ENCODE peak calls at places on chromosomes 1 and 21, in nine cellular contexts. One of them, this sample, is unnamed.

GRCh38 chr1:40396420-40396819 is 22.9 kb downstream of the SMAP2 start:
- DNase-seq in HCT116: no peak
- DNase-seq in activated CD8-positive, alpha-beta memory T cell treated with anti-CD3 and anti-CD28 coated beads for 48 hours: no peak
- DNase-seq in NCI-H460: no peak
- DNase-seq in GM12891: no peak
- DNase-seq in stimulated activated naive CD4-positive, alpha-beta T cell treated with Interleukin-2 at 50 U/mL for 16 hours: no peak
- DNase-seq in NCI-H510A treated with DMSO at 0.1 percent for 48 hours: no peak
- DNase-seq in thoracic aorta: no peak
- DNase-seq in stimulated activated CD8-positive, alpha-beta memory T cell treated with anti-CD3 and anti-CD28 coated beads, Interleukin-4, amount 100 ng/mL, for 1 hour: no peak
- DNase-seq in this sample: no peak

GRCh38 chr1:200692321-200692720 is 22.6 kb upstream of the DDX59 start:
- DNase-seq in activated CD8-positive, alpha-beta memory T cell treated with anti-CD3 and anti-CD28 coated beads for 48 hours: no peak
- DNase-seq in NCI-H460: no peak
- DNase-seq in GM12891: no peak
- DNase-seq in NCI-H510A treated with DMSO at 0.1 percent for 48 hours: no peak
- DNase-seq in thoracic aorta: no peak
- DNase-seq in stimulated activated naive CD4-positive, alpha-beta T cell treated with Interleukin-2 at 50 U/mL for 16 hours: no peak
- DNase-seq in HCT116: no peak
- DNase-seq in stimulated activated CD8-positive, alpha-beta memory T cell treated with anti-CD3 and anti-CD28 coated beads, Interleukin-4, amount 100 ng/mL, for 1 hour: no peak
- DNase-seq in this sample: no peak

GRCh38 chr21:38129711-38130110 is 127.1 kb upstream of the KCNJ15 start:
- DNase-seq in stimulated activated naive CD4-positive, alpha-beta T cell treated with Interleukin-2 at 50 U/mL for 16 hours: no peak
- DNase-seq in NCI-H510A treated with DMSO at 0.1 percent for 48 hours: peak; percentile 24
- DNase-seq in NCI-H460: no peak
- DNase-seq in stimulated activated CD8-positive, alpha-beta memory T cell treated with anti-CD3 and anti-CD28 coated beads, Interleukin-4, amount 100 ng/mL, for 1 hour: no peak
- DNase-seq in HCT116: no peak
- DNase-seq in thoracic aorta: no peak
- DNase-seq in activated CD8-positive, alpha-beta memory T cell treated with anti-CD3 and anti-CD28 coated beads for 48 hours: no peak
- DNase-seq in GM12891: no peak
- DNase-seq in this sample: no peak

GRCh38 chr1:108747128-108747827 is 804 bp downstream of the STXBP3 start:
- DNase-seq in stimulated activated CD8-positive, alpha-beta memory T cell treated with anti-CD3 and anti-CD28 coated beads, Interleukin-4, amount 100 ng/mL, for 1 hour: peak; percentile 4
- DNase-seq in NCI-H510A treated with DMSO at 0.1 percent for 48 hours: peak; percentile 79
- DNase-seq in activated CD8-positive, alpha-beta memory T cell treated with anti-CD3 and anti-CD28 coated beads for 48 hours: peak; percentile 7
- DNase-seq in thoracic aorta: peak; percentile 59
- DNase-seq in HCT116: peak; percentile 70
- DNase-seq in stimulated activated naive CD4-positive, alpha-beta T cell treated with Interleukin-2 at 50 U/mL for 16 hours: peak; percentile 20
- DNase-seq in GM12891: no peak
- DNase-seq in NCI-H460: peak; percentile 71
- DNase-seq in this sample: peak; percentile 37

GRCh38 chr1:98557808-98558390 is 103.6 kb upstream of the SNX7 start:
- DNase-seq in GM12891: no peak
- DNase-seq in activated CD8-positive, alpha-beta memory T cell treated with anti-CD3 and anti-CD28 coated beads for 48 hours: no peak
- DNase-seq in thoracic aorta: no peak
- DNase-seq in HCT116: no peak
- DNase-seq in stimulated activated CD8-positive, alpha-beta memory T cell treated with anti-CD3 and anti-CD28 coated beads, Interleukin-4, amount 100 ng/mL, for 1 hour: no peak
- DNase-seq in NCI-H460: no peak
- DNase-seq in stimulated activated naive CD4-positive, alpha-beta T cell treated with Interleukin-2 at 50 U/mL for 16 hours: no peak
- DNase-seq in NCI-H510A treated with DMSO at 0.1 percent for 48 hours: no peak
- DNase-seq in this sample: no peak

GRCh38 chr1:214990619-214991018 is 91.9 kb upstream of the KCNK2 start:
- DNase-seq in GM12891: no peak
- DNase-seq in HCT116: no peak
- DNase-seq in NCI-H510A treated with DMSO at 0.1 percent for 48 hours: no peak
- DNase-seq in NCI-H460: peak; percentile 60
- DNase-seq in stimulated activated naive CD4-positive, alpha-beta T cell treated with Interleukin-2 at 50 U/mL for 16 hours: no peak
- DNase-seq in thoracic aorta: no peak
- DNase-seq in activated CD8-positive, alpha-beta memory T cell treated with anti-CD3 and anti-CD28 coated beads for 48 hours: no peak
- DNase-seq in stimulated activated CD8-positive, alpha-beta memory T cell treated with anti-CD3 and anti-CD28 coated beads, Interleukin-4, amount 100 ng/mL, for 1 hour: no peak
- DNase-seq in this sample: no peak

GRCh38 chr1:32554288-32554687 is 15.1 kb downstream of the ZBTB8A start:
- DNase-seq in NCI-H460: no peak
- DNase-seq in stimulated activated CD8-positive, alpha-beta memory T cell treated with anti-CD3 and anti-CD28 coated beads, Interleukin-4, amount 100 ng/mL, for 1 hour: no peak
- DNase-seq in stimulated activated naive CD4-positive, alpha-beta T cell treated with Interleukin-2 at 50 U/mL for 16 hours: no peak
- DNase-seq in activated CD8-positive, alpha-beta memory T cell treated with anti-CD3 and anti-CD28 coated beads for 48 hours: no peak
- DNase-seq in NCI-H510A treated with DMSO at 0.1 percent for 48 hours: no peak
- DNase-seq in thoracic aorta: no peak
- DNase-seq in GM12891: no peak
- DNase-seq in HCT116: no peak
- DNase-seq in this sample: no peak

GRCh38 chr1:33086384-33086850 is 5.5 kb downstream of the AZIN2 start:
- DNase-seq in GM12891: no peak
- DNase-seq in stimulated activated naive CD4-positive, alpha-beta T cell treated with Interleukin-2 at 50 U/mL for 16 hours: no peak
- DNase-seq in NCI-H510A treated with DMSO at 0.1 percent for 48 hours: peak; percentile 70
- DNase-seq in activated CD8-positive, alpha-beta memory T cell treated with anti-CD3 and anti-CD28 coated beads for 48 hours: no peak
- DNase-seq in stimulated activated CD8-positive, alpha-beta memory T cell treated with anti-CD3 and anti-CD28 coated beads, Interleukin-4, amount 100 ng/mL, for 1 hour: no peak
- DNase-seq in HCT116: peak; percentile 62
- DNase-seq in NCI-H460: peak; percentile 68
- DNase-seq in thoracic aorta: no peak
- DNase-seq in this sample: peak; percentile 50

GRCh38 chr1:204370176-204370575 is 10.4 kb upstream of the PLEKHA6 start:
- DNase-seq in activated CD8-positive, alpha-beta memory T cell treated with anti-CD3 and anti-CD28 coated beads for 48 hours: no peak
- DNase-seq in HCT116: no peak
- DNase-seq in GM12891: no peak
- DNase-seq in stimulated activated CD8-positive, alpha-beta memory T cell treated with anti-CD3 and anti-CD28 coated beads, Interleukin-4, amount 100 ng/mL, for 1 hour: no peak
- DNase-seq in stimulated activated naive CD4-positive, alpha-beta T cell treated with Interleukin-2 at 50 U/mL for 16 hours: no peak
- DNase-seq in NCI-H510A treated with DMSO at 0.1 percent for 48 hours: no peak
- DNase-seq in thoracic aorta: no peak
- DNase-seq in NCI-H460: no peak
- DNase-seq in this sample: no peak

GRCh38 chr1:243244420-243244819 is 10.7 kb downstream of the CEP170 start:
- DNase-seq in GM12891: no peak
- DNase-seq in NCI-H510A treated with DMSO at 0.1 percent for 48 hours: no peak
- DNase-seq in NCI-H460: no peak
- DNase-seq in HCT116: no peak
- DNase-seq in thoracic aorta: no peak
- DNase-seq in stimulated activated CD8-positive, alpha-beta memory T cell treated with anti-CD3 and anti-CD28 coated beads, Interleukin-4, amount 100 ng/mL, for 1 hour: no peak
- DNase-seq in activated CD8-positive, alpha-beta memory T cell treated with anti-CD3 and anti-CD28 coated beads for 48 hours: no peak
- DNase-seq in stimulated activated naive CD4-positive, alpha-beta T cell treated with Interleukin-2 at 50 U/mL for 16 hours: no peak
- DNase-seq in this sample: no peak

GRCh38 chr1:198601936-198602889 is 36.6 kb upstream of the PTPRC start:
- DNase-seq in GM12891: no peak
- DNase-seq in stimulated activated CD8-positive, alpha-beta memory T cell treated with anti-CD3 and anti-CD28 coated beads, Interleukin-4, amount 100 ng/mL, for 1 hour: no peak
- DNase-seq in thoracic aorta: no peak
- DNase-seq in NCI-H460: no peak
- DNase-seq in HCT116: no peak
- DNase-seq in activated CD8-positive, alpha-beta memory T cell treated with anti-CD3 and anti-CD28 coated beads for 48 hours: no peak
- DNase-seq in stimulated activated naive CD4-positive, alpha-beta T cell treated with Interleukin-2 at 50 U/mL for 16 hours: peak; percentile 28
- DNase-seq in NCI-H510A treated with DMSO at 0.1 percent for 48 hours: no peak
- DNase-seq in this sample: no peak

GRCh38 chr1:64042331-64043100 is 160.9 kb upstream of the UBE2U start:
- DNase-seq in thoracic aorta: peak; percentile 62
- DNase-seq in activated CD8-positive, alpha-beta memory T cell treated with anti-CD3 and anti-CD28 coated beads for 48 hours: no peak
- DNase-seq in stimulated activated CD8-positive, alpha-beta memory T cell treated with anti-CD3 and anti-CD28 coated beads, Interleukin-4, amount 100 ng/mL, for 1 hour: no peak
- DNase-seq in HCT116: no peak
- DNase-seq in stimulated activated naive CD4-positive, alpha-beta T cell treated with Interleukin-2 at 50 U/mL for 16 hours: no peak
- DNase-seq in NCI-H460: no peak
- DNase-seq in GM12891: no peak
- DNase-seq in NCI-H510A treated with DMSO at 0.1 percent for 48 hours: no peak
- DNase-seq in this sample: no peak

GRCh38 chr1:226690460-226690982 is 48.6 kb downstream of the ITPKB start:
- DNase-seq in stimulated activated naive CD4-positive, alpha-beta T cell treated with Interleukin-2 at 50 U/mL for 16 hours: peak; percentile 48
- DNase-seq in stimulated activated CD8-positive, alpha-beta memory T cell treated with anti-CD3 and anti-CD28 coated beads, Interleukin-4, amount 100 ng/mL, for 1 hour: no peak
- DNase-seq in GM12891: no peak
- DNase-seq in activated CD8-positive, alpha-beta memory T cell treated with anti-CD3 and anti-CD28 coated beads for 48 hours: no peak
- DNase-seq in HCT116: no peak
- DNase-seq in thoracic aorta: no peak
- DNase-seq in NCI-H510A treated with DMSO at 0.1 percent for 48 hours: peak; percentile 91
- DNase-seq in NCI-H460: no peak
- DNase-seq in this sample: no peak

GRCh38 chr1:117820694-117821381 is 108.6 kb downstream of the GDAP2 start:
- DNase-seq in thoracic aorta: no peak
- DNase-seq in GM12891: no peak
- DNase-seq in NCI-H510A treated with DMSO at 0.1 percent for 48 hours: no peak
- DNase-seq in activated CD8-positive, alpha-beta memory T cell treated with anti-CD3 and anti-CD28 coated beads for 48 hours: no peak
- DNase-seq in stimulated activated CD8-positive, alpha-beta memory T cell treated with anti-CD3 and anti-CD28 coated beads, Interleukin-4, amount 100 ng/mL, for 1 hour: no peak
- DNase-seq in stimulated activated naive CD4-positive, alpha-beta T cell treated with Interleukin-2 at 50 U/mL for 16 hours: no peak
- DNase-seq in NCI-H460: no peak
- DNase-seq in HCT116: no peak
- DNase-seq in this sample: no peak

GRCh38 chr1:56291374-56291841 is 288.0 kb downstream of the PLPP3 start:
- DNase-seq in NCI-H510A treated with DMSO at 0.1 percent for 48 hours: no peak
- DNase-seq in activated CD8-positive, alpha-beta memory T cell treated with anti-CD3 and anti-CD28 coated beads for 48 hours: no peak
- DNase-seq in HCT116: no peak
- DNase-seq in thoracic aorta: no peak
- DNase-seq in stimulated activated naive CD4-positive, alpha-beta T cell treated with Interleukin-2 at 50 U/mL for 16 hours: no peak
- DNase-seq in stimulated activated CD8-positive, alpha-beta memory T cell treated with anti-CD3 and anti-CD28 coated beads, Interleukin-4, amount 100 ng/mL, for 1 hour: no peak
- DNase-seq in NCI-H460: no peak
- DNase-seq in GM12891: no peak
- DNase-seq in this sample: no peak

GRCh38 chr1:231139125-231139649 is 22.7 kb upstream of the TRIM67 start:
- DNase-seq in NCI-H510A treated with DMSO at 0.1 percent for 48 hours: no peak
- DNase-seq in GM12891: no peak
- DNase-seq in thoracic aorta: no peak
- DNase-seq in stimulated activated CD8-positive, alpha-beta memory T cell treated with anti-CD3 and anti-CD28 coated beads, Interleukin-4, amount 100 ng/mL, for 1 hour: no peak
- DNase-seq in activated CD8-positive, alpha-beta memory T cell treated with anti-CD3 and anti-CD28 coated beads for 48 hours: no peak
- DNase-seq in stimulated activated naive CD4-positive, alpha-beta T cell treated with Interleukin-2 at 50 U/mL for 16 hours: no peak
- DNase-seq in HCT116: peak; percentile 4
- DNase-seq in NCI-H460: peak; percentile 87
- DNase-seq in this sample: no peak

This sample was measured in immature natural killer cell.